ENCODE peak calls at places on chromosomes 12 and 14, in nine cellular contexts. T is prostate gland; X is sigmoid colon; C is tibial artery; N is SK-N-SH; M is CD8-positive, alpha-beta T cell; D is GM23338; O is CD4-positive, CD25-positive, alpha-beta regulatory T cell; G is left ventricle myocardium inferior. R is an unnamed sample.
A peak's percentile ranks its signal among the peaks of the same experiment; 100 is the strongest.

GRCh38 chr12:82089369-82090121 is 268.6 kb downstream of the CCDC59 start:
- DNase-seq in T (no peak), X (no peak), C (no peak), N (no peak), M (no peak), D (no peak), O (no peak), G (no peak), R (no peak)

GRCh38 chr12:63090716-63091115 is 60.3 kb downstream of the AVPR1A start:
- DNase-seq in T (no peak), X (no peak), C (no peak), N (no peak), M (no peak), D (no peak), O (no peak), G (no peak), R (no peak)

GRCh38 chr14:93036652-93037341 is 78.9 kb downstream of the ITPK1 start:
- DNase-seq in T (no peak), X (peak; percentile 82), C (no peak), N (no peak), M (no peak), D (no peak), O (no peak), G (no peak), R (peak; percentile 84)

GRCh38 chr12:104457746-104458644 is 1.2 kb downstream of the CHST11 start:
- DNase-seq in T (no peak), X (peak; percentile 66), C (peak; percentile 34), N (peak; percentile 79), M (peak; percentile 62), D (peak; percentile 66), O (peak; percentile 68), G (peak; percentile 23), R (peak; percentile 37)

GRCh38 chr12:7937867-7938506 is 2.0 kb upstream of the SLC2A3 start:
- DNase-seq in T (no peak), X (no peak), C (no peak), N (no peak), M (no peak), D (peak; percentile 53), O (peak; percentile 67), G (no peak), R (no peak)

GRCh38 chr12:112559784-112560183 is 141.0 kb downstream of the PTPN11 start:
- DNase-seq in T (no peak), X (no peak), C (no peak), N (no peak), M (no peak), D (no peak), O (no peak), G (no peak), R (no peak)

GRCh38 chr14:89952581-89952980 is 1.9 kb downstream of the EFCAB11 start:
- DNase-seq in T (no peak), X (no peak), C (no peak), N (no peak), M (no peak), D (no peak), O (no peak), G (no peak), R (no peak)

GRCh38 chr12:67431436-67432049 is 162.4 kb downstream of the CAND1 start:
- DNase-seq in T (no peak), X (no peak), C (no peak), N (no peak), M (no peak), D (no peak), O (no peak), G (no peak), R (no peak)

DNA sequence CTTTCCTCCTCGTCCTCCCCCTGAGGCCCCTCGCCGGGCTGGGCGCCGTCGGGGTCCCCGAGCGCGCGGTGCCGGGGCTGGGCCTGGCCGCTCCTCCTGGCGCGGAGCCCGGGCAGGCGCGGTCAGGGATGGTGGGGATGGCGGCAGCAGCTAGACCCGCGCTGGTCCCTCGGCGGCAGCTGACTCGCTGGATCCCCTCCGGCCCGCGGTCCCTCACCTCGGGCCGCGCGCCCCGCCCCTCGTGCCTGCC is at the start of gene SLC25A29:
- DNase-seq in T (no peak), X (no peak), C (no peak), N (no peak), M (no peak), D (no peak), O (no peak), G (no peak), R (no peak)
- H3K4me1 ChIP-seq in T (peaks cover 17% of the 10 kb centered on the region), X (peaks cover 36% of the 10 kb centered on the region), C (peaks cover 30% of the 10 kb centered on the region), N (no peaks in the 10 kb centered on the region), M (peaks cover 18% of the 10 kb centered on the region), D (peaks cover 8% of the 10 kb centered on the region), O (peaks cover 23% of the 10 kb centered on the region), G (peaks cover 78% of the 10 kb centered on the region), R (no peaks in the 10 kb centered on the region)

DNA sequence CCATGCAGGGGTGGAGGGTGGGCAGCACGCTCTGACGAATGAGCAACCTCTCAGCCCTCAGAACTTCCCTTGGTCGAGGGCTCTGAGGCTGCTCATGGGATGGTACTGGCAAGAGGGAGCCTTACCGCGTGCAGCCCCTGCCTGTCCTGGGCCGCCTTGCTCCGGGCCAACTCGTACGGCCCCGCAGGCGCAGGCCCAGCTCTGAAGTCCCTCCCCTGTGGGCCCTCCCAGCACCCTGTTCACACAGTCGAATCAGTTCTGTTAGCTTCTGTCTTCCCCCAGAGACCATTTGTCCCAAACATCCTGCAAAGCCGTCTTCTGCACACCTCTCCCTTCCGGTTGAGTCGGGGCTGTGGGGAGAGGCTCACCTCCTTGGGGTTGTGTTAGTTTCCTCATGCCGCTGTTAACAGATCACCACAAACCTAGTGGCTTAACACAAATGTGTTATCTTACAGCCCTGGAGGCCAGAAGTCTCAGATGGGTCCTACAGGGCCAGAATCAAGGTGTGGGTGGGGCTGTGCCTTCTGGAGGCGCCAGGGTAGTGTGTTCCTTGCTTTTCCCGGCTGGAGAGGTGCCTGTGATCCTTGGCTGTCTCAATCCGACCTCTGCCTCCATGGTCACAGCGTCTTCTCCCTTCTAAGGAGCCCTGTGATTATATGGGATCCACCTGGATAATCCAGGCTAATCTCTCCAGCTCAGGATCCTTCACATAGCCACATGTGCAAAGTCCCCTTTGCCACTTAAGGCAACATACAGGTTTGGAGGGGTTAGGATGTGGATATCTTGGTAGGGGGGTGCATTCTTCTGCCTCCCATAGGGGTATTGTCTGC is 901 bp upstream of the HVCN1 start:
- DNase-seq in T (no peak), X (peak; percentile 76), C (no peak), N (no peak), M (peak; percentile 58), D (peak; percentile 83), O (peak; percentile 91), G (peak; percentile 54), R (peak; percentile 38)
- H3K4me1 ChIP-seq in T (peaks cover 7% of the 10 kb centered on the region), X (peaks cover 24% of the 10 kb centered on the region), C (peaks cover 19% of the 10 kb centered on the region), N (no peaks in the 10 kb centered on the region), M (peaks cover 21% of the 10 kb centered on the region), D (peaks cover 8% of the 10 kb centered on the region), O (peaks cover 29% of the 10 kb centered on the region), G (peaks cover 37% of the 10 kb centered on the region), R (no peaks in the 10 kb centered on the region)

GRCh38 chr14:91925727-91926121 is 21.8 kb downstream of the FBLN5 start:
- DNase-seq in T (no peak), X (peak; percentile 58), C (no peak), N (no peak), M (no peak), D (no peak), O (no peak), G (no peak), R (no peak)

GRCh38 chr14:91927800-91928199 is 19.7 kb downstream of the FBLN5 start:
- DNase-seq in T (no peak), X (no peak), C (no peak), N (no peak), M (no peak), D (no peak), O (no peak), G (no peak), R (no peak)

GRCh38 chr14:91924871-91925726 is 22.4 kb downstream of the FBLN5 start:
- DNase-seq in T (no peak), X (peak; percentile 66), C (no peak), N (no peak), M (no peak), D (peak; percentile 11), O (no peak), G (no peak), R (no peak)

GRCh38 chr14:91926131-91926890 is 21.2 kb downstream of the FBLN5 start:
- DNase-seq in T (no peak), X (peak; percentile 26), C (no peak), N (no peak), M (no peak), D (no peak), O (no peak), G (no peak), R (no peak)

DNA sequence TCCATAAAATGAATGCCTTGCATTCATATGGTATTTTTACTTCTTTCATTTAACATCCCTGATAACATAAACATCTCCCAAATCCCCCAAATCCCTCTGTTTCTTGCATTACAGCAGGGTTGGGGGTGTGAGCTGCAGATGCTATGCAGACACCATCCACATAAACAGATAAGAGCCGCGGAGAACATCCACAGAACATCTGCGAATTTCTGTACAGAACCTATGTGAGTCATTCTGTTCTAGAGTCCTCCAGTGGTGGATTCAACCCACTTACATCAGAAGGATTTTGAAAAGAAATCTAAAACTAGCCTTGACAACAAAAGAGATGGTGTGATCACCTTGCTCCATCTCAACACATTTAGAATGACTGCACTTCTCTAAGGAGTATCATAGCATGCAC is 20.3 kb downstream of the FBLN5 start:
- DNase-seq in T (no peak), X (no peak), C (no peak), N (no peak), M (no peak), D (no peak), O (no peak), G (no peak), R (peak; percentile 17)
- H3K4me1 ChIP-seq in T (no peaks in the 10 kb centered on the region), X (peaks cover 39% of the 10 kb centered on the region), C (peaks cover 100% of the 10 kb centered on the region), N (no peaks in the 10 kb centered on the region), M (no peaks in the 10 kb centered on the region), D (peaks cover 5% of the 10 kb centered on the region), O (no peaks in the 10 kb centered on the region), G (peaks cover 45% of the 10 kb centered on the region), R (peaks cover 55% of the 10 kb centered on the region)

GRCh38 chr14:68627868-68628604 is 164.8 kb downstream of the ZFP36L1 start:
- DNase-seq in T (peak; percentile 74), X (no peak), C (no peak), N (no peak), M (peak; percentile 61), D (peak; percentile 87), O (peak; percentile 46), G (peak; percentile 60), R (no peak)

GRCh38 chr14:68627050-68627867 is 165.6 kb downstream of the ZFP36L1 start:
- DNase-seq in T (no peak), X (no peak), C (peak; percentile 72), N (no peak), M (no peak), D (no peak), O (no peak), G (no peak), R (no peak)

GRCh38 chr14:68630611-68631013 is 162.3 kb downstream of the ZFP36L1 start:
- DNase-seq in T (no peak), X (no peak), C (no peak), N (no peak), M (no peak), D (no peak), O (no peak), G (no peak), R (no peak)

GRCh38 chr14:68630081-68630571 is 162.7 kb downstream of the ZFP36L1 start:
- DNase-seq in T (no peak), X (no peak), C (no peak), N (no peak), M (no peak), D (no peak), O (no peak), G (no peak), R (no peak)

DNA sequence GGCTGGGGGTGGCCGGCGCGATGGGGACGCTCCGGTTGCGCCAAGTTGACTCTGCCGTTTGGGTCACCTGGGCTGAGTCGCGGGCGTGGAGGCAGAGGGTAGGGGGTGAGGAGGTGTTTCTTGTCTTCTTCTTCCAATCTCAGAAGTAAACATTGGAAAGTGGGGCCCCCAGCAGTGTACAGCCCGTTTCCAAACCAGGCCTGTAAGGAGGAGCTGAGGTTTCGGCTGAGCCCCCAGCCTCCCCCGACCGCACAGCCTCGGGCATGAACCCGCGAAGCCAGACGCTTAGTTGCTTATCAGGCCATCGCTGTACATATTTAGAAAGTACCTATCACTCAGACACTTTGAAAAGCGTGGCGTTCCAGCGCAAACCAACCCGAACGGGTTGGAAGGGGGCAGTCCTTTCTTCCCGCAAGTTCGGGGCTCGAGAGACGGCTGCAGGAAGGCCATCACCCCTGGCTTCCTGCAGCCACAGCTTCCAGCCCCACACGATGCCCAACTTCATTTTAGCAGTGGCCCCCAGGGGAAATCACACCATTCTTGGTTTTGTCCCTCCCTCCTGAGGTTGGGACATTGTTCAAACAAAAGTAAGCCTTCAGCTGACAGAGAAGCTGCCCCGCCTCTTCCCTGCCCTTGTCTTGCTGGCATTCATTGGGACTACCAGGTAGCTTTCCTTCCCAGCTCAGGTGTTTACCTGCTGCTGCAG is 164.1 kb downstream of the ZFP36L1 start:
- DNase-seq in T (peak; percentile 88), X (no peak), C (no peak), N (no peak), M (peak; percentile 44), D (peak; percentile 54), O (peak; percentile 31), G (no peak), R (no peak)
- H3K4me1 ChIP-seq in T (peaks cover 5% of the 10 kb centered on the region), X (peaks cover 64% of the 10 kb centered on the region), C (peaks cover 56% of the 10 kb centered on the region), N (no peaks in the 10 kb centered on the region), M (peaks cover 16% of the 10 kb centered on the region), D (peaks cover 13% of the 10 kb centered on the region), O (peaks cover 16% of the 10 kb centered on the region), G (peaks cover 50% of the 10 kb centered on the region), R (peaks cover 8% of the 10 kb centered on the region)